ENCODE peak calls at places on chromosome 1, in ten cellular contexts. One of them, this sample, is unnamed.

GRCh38 chr1:171884475-171884874 is 43.2 kb downstream of the DNM3 start:
- DNase-seq in tibial artery: no peak
- DNase-seq in left ventricle myocardium inferior: no peak
- DNase-seq in cardiac fibroblast: no peak
- DNase-seq in epithelial cell of esophagus: peak
- DNase-seq in pancreas: no peak
- DNase-seq in upper lobe of right lung: no peak
- DNase-seq in nephron progenitor cell: no peak
- DNase-seq in endothelial cell: no peak
- DNase-seq in PC-9: no peak
- DNase-seq in this sample: peak

GRCh38 chr1:218274551-218274950 is 10.5 kb upstream of the RRP15 start:
- DNase-seq in tibial artery: no peak
- DNase-seq in left ventricle myocardium inferior: no peak
- DNase-seq in cardiac fibroblast: no peak
- DNase-seq in epithelial cell of esophagus: no peak
- DNase-seq in pancreas: no peak
- DNase-seq in upper lobe of right lung: no peak
- DNase-seq in nephron progenitor cell: no peak
- DNase-seq in endothelial cell: no peak
- DNase-seq in PC-9: no peak
- DNase-seq in this sample: no peak

GRCh38 chr1:115828101-115829022 is 12.6 kb downstream of the NHLH2 start:
- DNase-seq in tibial artery: no peak
- DNase-seq in left ventricle myocardium inferior: no peak
- DNase-seq in cardiac fibroblast: peak
- DNase-seq in epithelial cell of esophagus: no peak
- DNase-seq in pancreas: peak
- DNase-seq in upper lobe of right lung: peak
- DNase-seq in nephron progenitor cell: peak
- DNase-seq in endothelial cell: peak
- DNase-seq in PC-9: no peak
- DNase-seq in this sample: no peak

GRCh38 chr1:117683571-117684285 is 77.9 kb downstream of the TENT5C start:
- DNase-seq in tibial artery: no peak
- DNase-seq in left ventricle myocardium inferior: peak
- DNase-seq in cardiac fibroblast: peak
- DNase-seq in epithelial cell of esophagus: no peak
- DNase-seq in pancreas: no peak
- DNase-seq in upper lobe of right lung: no peak
- DNase-seq in nephron progenitor cell: no peak
- DNase-seq in endothelial cell: no peak
- DNase-seq in PC-9: peak
- DNase-seq in this sample: no peak

GRCh38 chr1:209870151-209870831 is 42.5 kb downstream of the UTP25 start:
- DNase-seq in tibial artery: no peak
- DNase-seq in left ventricle myocardium inferior: no peak
- DNase-seq in cardiac fibroblast: no peak
- DNase-seq in epithelial cell of esophagus: peak
- DNase-seq in pancreas: no peak
- DNase-seq in upper lobe of right lung: no peak
- DNase-seq in nephron progenitor cell: no peak
- DNase-seq in endothelial cell: no peak
- DNase-seq in PC-9: no peak
- DNase-seq in this sample: peak

GRCh38 chr1:160363951-160364350 is 2.9 kb upstream of the NHLH1 start:
- DNase-seq in tibial artery: no peak
- DNase-seq in left ventricle myocardium inferior: no peak
- DNase-seq in cardiac fibroblast: no peak
- DNase-seq in epithelial cell of esophagus: no peak
- DNase-seq in pancreas: no peak
- DNase-seq in upper lobe of right lung: no peak
- DNase-seq in nephron progenitor cell: no peak
- DNase-seq in endothelial cell: no peak
- DNase-seq in PC-9: peak
- DNase-seq in this sample: no peak

GRCh38 chr1:230047114-230047865 is 19.7 kb upstream of the GALNT2 start:
- DNase-seq in tibial artery: no peak
- DNase-seq in left ventricle myocardium inferior: no peak
- DNase-seq in cardiac fibroblast: no peak
- DNase-seq in epithelial cell of esophagus: peak
- DNase-seq in pancreas: no peak
- DNase-seq in upper lobe of right lung: no peak
- DNase-seq in nephron progenitor cell: peak
- DNase-seq in endothelial cell: no peak
- DNase-seq in PC-9: peak
- DNase-seq in this sample: peak

GRCh38 chr1:208025036-208025435 is 114.1 kb upstream of the CD34 start:
- DNase-seq in tibial artery: no peak
- DNase-seq in left ventricle myocardium inferior: no peak
- DNase-seq in cardiac fibroblast: peak
- DNase-seq in epithelial cell of esophagus: no peak
- DNase-seq in pancreas: no peak
- DNase-seq in upper lobe of right lung: peak
- DNase-seq in nephron progenitor cell: no peak
- DNase-seq in endothelial cell: no peak
- DNase-seq in PC-9: no peak
- DNase-seq in this sample: no peak

GRCh38 chr1:28578696-28579218 is 13.3 kb upstream of the RAB42 start:
- DNase-seq in tibial artery: no peak
- DNase-seq in left ventricle myocardium inferior: no peak
- DNase-seq in cardiac fibroblast: no peak
- DNase-seq in epithelial cell of esophagus: no peak
- DNase-seq in pancreas: no peak
- DNase-seq in upper lobe of right lung: no peak
- DNase-seq in nephron progenitor cell: no peak
- DNase-seq in endothelial cell: no peak
- DNase-seq in PC-9: no peak
- DNase-seq in this sample: no peak

GRCh38 chr1:28582248-28582615 is 9.8 kb upstream of the RAB42 start:
- DNase-seq in tibial artery: peak
- DNase-seq in left ventricle myocardium inferior: no peak
- DNase-seq in cardiac fibroblast: peak
- DNase-seq in epithelial cell of esophagus: peak
- DNase-seq in pancreas: no peak
- DNase-seq in upper lobe of right lung: no peak
- DNase-seq in nephron progenitor cell: no peak
- DNase-seq in endothelial cell: no peak
- DNase-seq in PC-9: no peak
- DNase-seq in this sample: no peak

GRCh38 chr1:28581531-28582247 is 10.4 kb upstream of the RAB42 start:
- DNase-seq in tibial artery: peak
- DNase-seq in left ventricle myocardium inferior: peak
- DNase-seq in cardiac fibroblast: peak
- DNase-seq in epithelial cell of esophagus: peak
- DNase-seq in pancreas: peak
- DNase-seq in upper lobe of right lung: peak
- DNase-seq in nephron progenitor cell: peak
- DNase-seq in endothelial cell: peak
- DNase-seq in PC-9: peak
- DNase-seq in this sample: peak

GRCh38 chr1:28579374-28579773 is 12.7 kb upstream of the RAB42 start:
- DNase-seq in tibial artery: no peak
- DNase-seq in left ventricle myocardium inferior: no peak
- DNase-seq in cardiac fibroblast: no peak
- DNase-seq in epithelial cell of esophagus: no peak
- DNase-seq in pancreas: no peak
- DNase-seq in upper lobe of right lung: no peak
- DNase-seq in nephron progenitor cell: no peak
- DNase-seq in endothelial cell: no peak
- DNase-seq in PC-9: no peak
- DNase-seq in this sample: no peak

DNA sequence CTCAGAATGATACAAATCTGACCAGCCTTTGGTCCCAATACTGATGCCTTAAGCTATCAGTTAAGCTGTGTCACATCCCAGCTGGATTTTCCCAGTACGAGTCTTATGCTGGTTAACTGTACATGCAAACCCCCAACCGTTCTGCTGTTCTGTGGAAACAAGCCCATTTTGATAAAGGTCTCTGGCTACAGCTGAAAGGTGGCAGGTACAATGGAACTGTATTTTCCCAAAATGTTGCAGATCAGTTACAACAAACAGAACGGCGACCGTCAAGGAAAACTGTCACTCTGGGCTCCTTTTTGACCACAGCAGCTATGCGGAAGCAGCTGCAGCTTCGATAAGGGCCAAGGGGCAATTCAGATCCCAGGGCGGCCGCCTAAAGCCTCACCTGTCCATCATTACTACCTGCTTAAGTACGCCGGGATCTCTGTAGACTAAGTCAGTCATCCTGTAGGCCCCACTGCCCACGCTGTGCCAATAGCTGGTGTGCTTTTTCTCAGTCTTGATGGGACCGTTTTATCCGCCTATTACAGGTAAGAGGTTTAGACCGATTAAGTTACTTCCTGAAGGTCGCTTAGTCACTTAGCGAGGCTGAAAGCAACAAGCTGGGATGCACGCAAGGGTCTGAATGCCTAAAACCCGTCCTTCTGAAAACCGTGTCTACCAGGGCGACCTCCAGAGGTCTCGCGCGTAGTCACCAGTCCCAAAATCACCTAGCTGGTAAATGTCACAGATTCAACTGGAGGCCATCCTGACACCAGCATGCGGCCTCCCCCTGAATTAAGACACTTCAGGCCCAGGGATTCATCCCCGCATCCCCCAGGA is 11.1 kb upstream of the RAB42 start:
- DNase-seq in tibial artery: no peak
- DNase-seq in left ventricle myocardium inferior: no peak
- DNase-seq in cardiac fibroblast: peak
- DNase-seq in epithelial cell of esophagus: peak
- DNase-seq in pancreas: peak
- DNase-seq in upper lobe of right lung: peak
- DNase-seq in nephron progenitor cell: peak
- DNase-seq in endothelial cell: no peak
- DNase-seq in PC-9: no peak
- DNase-seq in this sample: no peak
- TF ChIP-seq CTCF in tibial artery: no peak
- TF ChIP-seq CTCF in left ventricle myocardium inferior: no peak
- TF ChIP-seq CTCF in cardiac fibroblast: no peak
- TF ChIP-seq CTCF in epithelial cell of esophagus: peak
- TF ChIP-seq CTCF in pancreas: no peak
- TF ChIP-seq CTCF in upper lobe of right lung: no peak
- TF ChIP-seq CTCF in nephron progenitor cell: no peak
- TF ChIP-seq CTCF in endothelial cell: no peak
- TF ChIP-seq CTCF in PC-9: no peak
- TF ChIP-seq CTCF in this sample: peak

GRCh38 chr1:47549532-47549931 is 111.7 kb downstream of the FOXD2 start:
- DNase-seq in tibial artery: no peak
- DNase-seq in left ventricle myocardium inferior: no peak
- DNase-seq in cardiac fibroblast: no peak
- DNase-seq in epithelial cell of esophagus: no peak
- DNase-seq in pancreas: no peak
- DNase-seq in upper lobe of right lung: no peak
- DNase-seq in nephron progenitor cell: no peak
- DNase-seq in endothelial cell: no peak
- DNase-seq in PC-9: no peak
- DNase-seq in this sample: no peak
- TF ChIP-seq CTCF in tibial artery: no peak
- TF ChIP-seq CTCF in left ventricle myocardium inferior: no peak
- TF ChIP-seq CTCF in cardiac fibroblast: no peak
- TF ChIP-seq CTCF in epithelial cell of esophagus: no peak
- TF ChIP-seq CTCF in pancreas: no peak
- TF ChIP-seq CTCF in upper lobe of right lung: no peak
- TF ChIP-seq CTCF in nephron progenitor cell: no peak
- TF ChIP-seq CTCF in endothelial cell: no peak
- TF ChIP-seq CTCF in PC-9: no peak
- TF ChIP-seq CTCF in this sample: peak

GRCh38 chr1:63595435-63595834 is 2.2 kb downstream of the PGM1 start:
- DNase-seq in tibial artery: no peak
- DNase-seq in left ventricle myocardium inferior: no peak
- DNase-seq in cardiac fibroblast: no peak
- DNase-seq in epithelial cell of esophagus: no peak
- DNase-seq in pancreas: no peak
- DNase-seq in upper lobe of right lung: no peak
- DNase-seq in nephron progenitor cell: no peak
- DNase-seq in endothelial cell: no peak
- DNase-seq in PC-9: no peak
- DNase-seq in this sample: no peak

GRCh38 chr1:63593887-63594617 is 841 bp downstream of the PGM1 start:
- DNase-seq in tibial artery: peak
- DNase-seq in left ventricle myocardium inferior: peak
- DNase-seq in cardiac fibroblast: peak
- DNase-seq in epithelial cell of esophagus: peak
- DNase-seq in pancreas: peak
- DNase-seq in upper lobe of right lung: peak
- DNase-seq in nephron progenitor cell: peak
- DNase-seq in endothelial cell: peak
- DNase-seq in PC-9: peak
- DNase-seq in this sample: peak

GRCh38 chr1:63592536-63593302 is 492 bp upstream of the PGM1 start:
- DNase-seq in tibial artery: no peak
- DNase-seq in left ventricle myocardium inferior: no peak
- DNase-seq in cardiac fibroblast: no peak
- DNase-seq in epithelial cell of esophagus: peak
- DNase-seq in pancreas: no peak
- DNase-seq in upper lobe of right lung: no peak
- DNase-seq in nephron progenitor cell: no peak
- DNase-seq in endothelial cell: no peak
- DNase-seq in PC-9: peak
- DNase-seq in this sample: peak

GRCh38 chr1:63590161-63590560 is 3.0 kb upstream of the PGM1 start:
- DNase-seq in tibial artery: no peak
- DNase-seq in left ventricle myocardium inferior: no peak
- DNase-seq in cardiac fibroblast: peak
- DNase-seq in epithelial cell of esophagus: no peak
- DNase-seq in pancreas: no peak
- DNase-seq in upper lobe of right lung: no peak
- DNase-seq in nephron progenitor cell: no peak
- DNase-seq in endothelial cell: no peak
- DNase-seq in PC-9: no peak
- DNase-seq in this sample: no peak

GRCh38 chr1:63593303-63593886 is at the start of gene PGM1:
- DNase-seq in tibial artery: peak
- DNase-seq in left ventricle myocardium inferior: peak
- DNase-seq in cardiac fibroblast: peak
- DNase-seq in epithelial cell of esophagus: peak
- DNase-seq in pancreas: peak
- DNase-seq in upper lobe of right lung: peak
- DNase-seq in nephron progenitor cell: peak
- DNase-seq in endothelial cell: peak
- DNase-seq in PC-9: peak
- DNase-seq in this sample: peak
- TF ChIP-seq CTCF in tibial artery: no peak
- TF ChIP-seq CTCF in left ventricle myocardium inferior: no peak
- TF ChIP-seq CTCF in cardiac fibroblast: no peak
- TF ChIP-seq CTCF in epithelial cell of esophagus: no peak
- TF ChIP-seq CTCF in pancreas: no peak
- TF ChIP-seq CTCF in upper lobe of right lung: no peak
- TF ChIP-seq CTCF in nephron progenitor cell: no peak
- TF ChIP-seq CTCF in endothelial cell: no peak
- TF ChIP-seq CTCF in PC-9: no peak
- TF ChIP-seq CTCF in this sample: peak

DNA sequence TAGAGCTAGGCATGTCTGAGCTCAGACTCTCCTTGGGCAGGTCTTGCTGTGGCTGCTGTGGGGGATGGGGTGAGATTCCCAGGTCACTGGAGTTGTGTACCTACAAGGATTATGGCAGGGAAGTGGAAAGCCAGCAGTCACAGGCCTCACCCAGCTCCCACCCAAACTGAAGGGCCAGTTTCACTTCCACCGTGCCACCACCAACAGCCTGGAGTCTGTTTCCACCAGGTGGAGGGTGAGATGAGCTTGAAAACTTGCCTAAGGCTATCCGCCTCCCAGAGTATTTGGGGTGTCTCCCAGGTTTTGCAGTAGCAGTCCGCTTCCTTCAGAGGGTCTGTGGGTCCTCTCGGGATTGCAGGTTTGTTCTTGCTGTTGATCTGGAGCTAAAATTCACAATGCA is 327.7 kb downstream of the PTPRC start:
- DNase-seq in tibial artery: no peak
- DNase-seq in left ventricle myocardium inferior: no peak
- DNase-seq in cardiac fibroblast: no peak
- DNase-seq in epithelial cell of esophagus: no peak
- DNase-seq in pancreas: no peak
- DNase-seq in upper lobe of right lung: no peak
- DNase-seq in nephron progenitor cell: no peak
- DNase-seq in endothelial cell: no peak
- DNase-seq in PC-9: no peak
- DNase-seq in this sample: no peak
- TF ChIP-seq CTCF in tibial artery: no peak
- TF ChIP-seq CTCF in left ventricle myocardium inferior: no peak
- TF ChIP-seq CTCF in cardiac fibroblast: no peak
- TF ChIP-seq CTCF in epithelial cell of esophagus: no peak
- TF ChIP-seq CTCF in pancreas: no peak
- TF ChIP-seq CTCF in upper lobe of right lung: no peak
- TF ChIP-seq CTCF in nephron progenitor cell: no peak
- TF ChIP-seq CTCF in endothelial cell: no peak
- TF ChIP-seq CTCF in PC-9: no peak
- TF ChIP-seq CTCF in this sample: no peak

This sample was measured in foreskin keratinocyte.